ENCODE peak calls at places on chromosome 3, in eight cellular contexts. M, U, F, I, Y, V, W and O are unnamed samples.

GRCh38 chr3:192817506-192817905 is 90.2 kb upstream of the FGF12 start:
- DNase-seq in M (no peak), U (no peak), F (no peak), I (no peak), Y (no peak), V (no peak), W (no peak), O (no peak)

GRCh38 chr3:8954938-8955763 is 8.1 kb downstream of the RAD18 start:
- DNase-seq in M (no peak), U (no peak), F (no peak), I (no peak), Y (no peak), V (no peak), W (no peak), O (no peak)

GRCh38 chr3:138608322-138609214 is at the start of gene FAIM:
- DNase-seq in M (peak; percentile 49), U (peak; percentile 82), F (peak; percentile 48), I (peak; percentile 69), Y (peak; percentile 75), V (peak; percentile 95), W (peak; percentile 14), O (peak; percentile 26)

GRCh38 chr3:161484226-161484625 is 12.4 kb upstream of the OTOL1 start:
- DNase-seq in M (no peak), U (no peak), F (no peak), I (no peak), Y (no peak), V (no peak), W (no peak), O (no peak)

GRCh38 chr3:58260733-58261132 is 23.1 kb downstream of the ABHD6 start:
- DNase-seq in M (no peak), U (no peak), F (no peak), I (no peak), Y (peak; percentile 72), V (peak; percentile 88), W (no peak), O (no peak)

GRCh38 chr3:123749716-123750115 is 134.4 kb downstream of the MYLK start:
- DNase-seq in M (no peak), U (no peak), F (peak; percentile 86), I (no peak), Y (peak; percentile 95), V (no peak), W (no peak), O (peak; percentile 92)

GRCh38 chr3:152304160-152304559 is 35.4 kb downstream of the MBNL1 start:
- DNase-seq in M (no peak), U (no peak), F (no peak), I (no peak), Y (no peak), V (no peak), W (no peak), O (no peak)

GRCh38 chr3:17945799-17946381 is 203.5 kb upstream of the TBC1D5 start:
- DNase-seq in M (no peak), U (no peak), F (no peak), I (no peak), Y (no peak), V (no peak), W (no peak), O (no peak)

GRCh38 chr3:72625616-72626337 is 222.5 kb downstream of the SHQ1 start:
- DNase-seq in M (no peak), U (no peak), F (peak; percentile 24), I (no peak), Y (peak; percentile 94), V (no peak), W (no peak), O (peak; percentile 71)

GRCh38 chr3:16482770-16483531 is 30.5 kb downstream of the RFTN1 start:
- DNase-seq in M (peak; percentile 16), U (peak; percentile 76), F (no peak), I (no peak), Y (no peak), V (no peak), W (no peak), O (no peak)

GRCh38 chr3:61571516-61572336 is 10.4 kb downstream of the PTPRG start:
- DNase-seq in M (no peak), U (no peak), F (peak; percentile 66), I (peak; percentile 65), Y (peak; percentile 71), V (no peak), W (no peak), O (peak; percentile 95)

GRCh38 chr3:29693863-29694262 is 413.0 kb downstream of the RBMS3 start:
- DNase-seq in M (no peak), U (no peak), F (peak; percentile 72), I (no peak), Y (peak; percentile 98), V (no peak), W (no peak), O (no peak)

GRCh38 chr3:141981084-141981483 is 104.6 kb downstream of the ATP1B3 start:
- DNase-seq in M (no peak), U (no peak), F (no peak), I (no peak), Y (no peak), V (no peak), W (no peak), O (no peak)

GRCh38 chr3:158050461-158050860 is 55.8 kb downstream of the SHOX2 start:
- DNase-seq in M (no peak), U (no peak), F (no peak), I (no peak), Y (peak; percentile 9), V (no peak), W (no peak), O (no peak)

GRCh38 chr3:154904328-154904727 is 175.8 kb upstream of the MME start:
- DNase-seq in M (no peak), U (no peak), F (no peak), I (no peak), Y (peak; percentile 63), V (no peak), W (no peak), O (no peak)

GRCh38 chr3:182490601-182491485 is 302.5 kb upstream of the ATP11B start:
- DNase-seq in M (no peak), U (no peak), F (no peak), I (no peak), Y (peak; percentile 10), V (no peak), W (no peak), O (no peak)

GRCh38 chr3:106688463-106688862 is 688.8 kb upstream of the CCDC54 start:
- DNase-seq in M (no peak), U (no peak), F (peak; percentile 80), I (peak; percentile 13), Y (peak; percentile 94), V (no peak), W (no peak), O (peak; percentile 89)

GRCh38 chr3:17431004-17431403 is 311.4 kb downstream of the TBC1D5 start:
- DNase-seq in M (no peak), U (no peak), F (peak; percentile 14), I (no peak), Y (peak; percentile 71), V (no peak), W (no peak), O (no peak)

GRCh38 chr3:171193693-171194092 is 167.2 kb upstream of the SLC2A2 start:
- DNase-seq in M (no peak), U (no peak), F (no peak), I (no peak), Y (peak; percentile 62), V (no peak), W (no peak), O (no peak)